ENCODE peak calls at places on chromosomes 5 and 9, in seven cellular contexts. I is neural progenitor cell, D is endodermal cell, L is astrocyte, G is mammary epithelial cell, V is fibroblast of lung, M is colonic mucosa. P is an unnamed sample.

GRCh38 chr9:107020040-107020530 is 157.1 kb downstream of the ZNF462 start:
- DNase-seq in I (peak; percentile 79), M (no peak), L (peak; percentile 98), D (peak; percentile 71), V (peak; percentile 98), G (peak; percentile 87), P (peak; percentile 25)

GRCh38 chr9:12718482-12719026 is 25.4 kb downstream of the TYRP1 start:
- DNase-seq in I (peak; percentile 82), L (peak; percentile 90), V (peak; percentile 93), G (peak; percentile 57), M (no peak), D (peak; percentile 85), P (no peak)

GRCh38 chr5:143682221-143682620 is 129.7 kb upstream of the HMHB1 start:
- DNase-seq in G (no peak), I (no peak), M (no peak), V (no peak), L (no peak), D (no peak), P (no peak)

GRCh38 chr5:12805165-12805698 is 901.0 kb upstream of the CTNND2 start:
- DNase-seq in V (no peak), D (peak; percentile 48), M (no peak), I (no peak), L (no peak), G (no peak), P (no peak)

GRCh38 chr5:80747922-80748321 is 93.1 kb upstream of the DHFR start:
- DNase-seq in L (no peak), G (no peak), I (peak; percentile 82), V (no peak), M (no peak), D (no peak), P (no peak)

GRCh38 chr5:13245982-13246601 is 698.4 kb downstream of the DNAH5 start:
- DNase-seq in I (peak; percentile 6), L (no peak), D (peak; percentile 52), M (no peak), V (no peak), G (no peak), P (no peak)

GRCh38 chr9:133160742-133161541 is 2.8 kb downstream of the GBGT1 start:
- DNase-seq in L (peak; percentile 26), G (peak; percentile 64), I (peak; percentile 45), M (peak; percentile 77), D (peak; percentile 76), V (peak; percentile 48), P (peak; percentile 43)

GRCh38 chr5:40406426-40407211 is 273.1 kb upstream of the PTGER4 start:
- DNase-seq in G (no peak), D (no peak), L (no peak), M (no peak), V (no peak), I (no peak), P (no peak)

GRCh38 chr9:108511200-108511756 is 344.5 kb downstream of the ACTL7B start:
- DNase-seq in I (no peak), D (no peak), L (peak; percentile 9), V (peak; percentile 20), M (no peak), G (no peak), P (no peak)

GRCh38 chr5:85069659-85070640 is 685.3 kb upstream of the EDIL3 start:
- DNase-seq in I (no peak), G (no peak), L (no peak), V (no peak), M (no peak), D (peak; percentile 61), P (no peak)

GRCh38 chr5:161548472-161549094 is 2.1 kb upstream of the GABRB2 start:
- DNase-seq in V (no peak), M (peak; percentile 30), I (peak; percentile 57), D (peak; percentile 80), L (no peak), G (no peak), P (no peak)

GRCh38 chr5:42677156-42677842 is 79.3 kb upstream of the CCDC152 start:
- DNase-seq in D (no peak), I (no peak), M (no peak), G (no peak), L (no peak), V (no peak), P (no peak)
- H3K9ac ChIP-seq in D (no peak overlapping the region), I (no peak overlapping the region), M (no peak overlapping the region), G (no peak overlapping the region), L (no peak overlapping the region), V (no peak overlapping the region), P (no peak overlapping the region)

GRCh38 chr5:67268233-67269011 is 71.8 kb upstream of the CD180 start:
- DNase-seq in I (peak; percentile 71), G (peak; percentile 85), D (no peak), V (peak; percentile 91), L (peak; percentile 91), M (peak; percentile 72), P (no peak)

GRCh38 chr5:67265951-67266350 is 69.4 kb upstream of the CD180 start:
- DNase-seq in I (no peak), M (no peak), L (no peak), G (no peak), D (no peak), V (no peak), P (no peak)

GRCh38 chr5:67266654-67267350 is 70.2 kb upstream of the CD180 start:
- DNase-seq in V (no peak), D (no peak), I (no peak), L (no peak), M (no peak), G (no peak), P (no peak)

GRCh38 chr5:67264056-67264455 is 67.5 kb upstream of the CD180 start:
- DNase-seq in I (no peak), V (no peak), G (no peak), L (no peak), M (no peak), D (no peak), P (no peak)

DNA sequence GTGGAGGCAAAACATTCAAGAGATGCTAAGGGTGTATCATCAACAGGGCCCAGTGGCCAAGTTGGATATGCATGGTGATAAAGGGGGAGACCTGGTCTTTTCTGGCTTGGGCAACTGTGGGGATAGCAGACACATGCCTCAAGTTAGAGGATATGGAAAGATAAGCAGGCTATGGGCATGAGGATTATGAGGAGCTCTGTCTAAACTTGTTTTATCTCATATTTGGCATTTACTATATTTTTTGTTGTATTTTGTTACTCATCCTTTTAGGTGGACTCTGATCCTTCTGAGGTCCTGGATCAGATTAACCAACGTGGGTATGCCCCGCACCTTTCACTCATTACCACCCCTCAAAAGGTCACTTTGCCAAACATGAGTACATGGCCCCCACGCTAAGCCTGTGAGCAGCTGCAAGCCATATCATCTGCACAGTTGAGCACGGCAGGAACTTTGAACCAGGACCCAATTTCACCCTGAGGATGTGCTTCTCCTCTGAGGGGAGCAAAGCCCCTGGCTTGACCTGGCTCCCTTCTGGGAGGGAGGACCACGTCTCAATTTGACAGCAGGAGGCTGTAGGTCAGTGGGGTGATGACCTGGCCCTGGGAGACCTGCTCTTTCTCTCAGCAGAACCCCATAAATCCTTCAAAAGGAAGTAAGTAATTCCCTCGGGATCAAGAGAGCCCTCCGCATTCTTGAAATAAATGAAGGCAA is 71.1 kb upstream of the CD180 start:
- DNase-seq in I (peak; percentile 24), M (peak; percentile 32), L (no peak), V (no peak), D (no peak), G (no peak), P (no peak)
- H3K9ac ChIP-seq in I (no peak overlapping the region), M (peak overlapping the region; percentile 52), L (peak overlapping the region; percentile 61), V (no peak overlapping the region), D (no peak overlapping the region), G (peak overlapping the region; percentile 50), P (no peak overlapping the region)

GRCh38 chr5:126919566-126919965 is 110.8 kb downstream of the MARCHF3 start:
- DNase-seq in D (no peak), I (no peak), G (no peak), M (no peak), L (no peak), V (no peak), P (no peak)
- H3K9ac ChIP-seq in D (no peak overlapping the region), I (no peak overlapping the region), G (no peak overlapping the region), M (no peak overlapping the region), L (no peak overlapping the region), V (no peak overlapping the region), P (no peak overlapping the region)

DNA sequence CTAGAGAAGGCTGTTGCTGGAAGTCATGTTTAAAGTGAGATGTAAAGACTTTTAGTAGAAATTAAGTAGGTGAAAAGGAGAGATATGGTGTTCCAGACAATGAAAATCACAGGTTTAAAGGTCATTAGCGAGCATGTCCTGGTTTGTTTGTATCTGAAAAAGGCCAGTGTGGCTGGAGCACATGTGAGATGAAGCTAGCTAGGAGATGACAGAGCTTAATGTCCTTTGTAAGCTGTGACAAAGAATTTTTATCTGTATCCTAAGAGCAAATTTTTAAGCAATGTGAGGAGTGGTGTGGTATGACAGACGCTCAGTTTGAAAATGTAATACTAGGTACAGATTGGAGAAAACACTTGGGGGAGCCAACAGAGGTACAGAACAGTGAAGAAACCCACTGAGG is 567.2 kb upstream of the ARRDC3 start:
- DNase-seq in G (no peak), D (no peak), M (no peak), L (no peak), I (no peak), V (no peak), P (no peak)
- H3K9ac ChIP-seq in G (no peak overlapping the region), D (no peak overlapping the region), M (no peak overlapping the region), L (no peak overlapping the region), I (no peak overlapping the region), V (no peak overlapping the region), P (no peak overlapping the region)

DNA sequence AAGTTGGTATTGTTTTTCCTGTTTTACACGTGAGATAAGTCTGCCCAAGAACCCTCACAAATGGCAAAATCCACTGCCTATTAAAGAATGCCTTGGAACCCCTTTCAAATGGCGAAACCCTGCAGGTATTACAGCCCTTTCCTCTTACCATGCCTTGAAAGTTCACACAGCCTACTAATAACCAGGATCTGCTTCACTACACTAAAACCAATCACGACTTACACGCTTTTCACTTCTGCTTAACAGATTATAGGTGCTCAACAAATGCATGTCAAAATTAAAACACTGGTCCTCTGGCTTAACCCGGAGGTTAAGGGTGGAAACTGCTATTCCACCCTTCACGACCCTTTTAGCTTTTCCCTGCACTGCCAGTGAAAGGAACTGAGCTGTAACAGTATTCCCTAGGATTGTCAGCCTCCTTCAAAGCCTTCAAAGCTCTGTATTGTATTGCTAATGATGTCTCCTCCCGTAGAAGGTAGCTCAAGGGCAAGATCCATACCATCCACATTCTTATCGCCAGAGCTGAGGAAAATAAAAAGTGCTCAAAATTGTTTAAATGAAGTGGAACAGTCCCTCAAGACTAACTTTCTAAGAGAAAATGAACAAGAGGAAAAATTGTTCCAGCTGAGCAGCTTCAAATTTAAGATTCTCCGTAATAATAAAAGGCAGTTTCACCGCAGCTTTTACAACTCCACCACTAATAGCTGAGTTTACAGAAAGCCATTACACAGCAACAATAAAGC is 996 bp downstream of the AUH start:
- DNase-seq in V (no peak), M (no peak), L (no peak), I (peak; percentile 56), G (peak; percentile 24), D (peak; percentile 62), P (no peak)
- H3K9ac ChIP-seq in V (peak overlapping the region; percentile 89), M (peak overlapping the region; percentile 68), L (peak overlapping the region; percentile 94), I (peak overlapping the region; percentile 83), G (peak overlapping the region; percentile 76), D (peak overlapping the region; percentile 72), P (peak overlapping the region; percentile 91)

P was measured in DND-41.